ENCODE peak calls at places on chromosomes 7 and 10, in seven cellular contexts. G is prostate gland, W is A549, J is Peyer's patch, Q is uterus, U is IMR-90, H is heart left ventricle. M is an unnamed sample.

GRCh38 chr10:132781556-132781955 is 4.4 kb downstream of the NKX6-2 start:
- DNase-seq in Q (no peak), U (no peak), W (no peak), H (no peak), J (no peak), G (no peak), M (no peak)

GRCh38 chr10:34789993-34790506 is 25.0 kb downstream of the PARD3 start:
- DNase-seq in U (no peak), G (no peak), J (peak), H (no peak), W (peak), Q (no peak), M (no peak)

GRCh38 chr7:2399848-2400587 is 3.4 kb upstream of the CHST12 start:
- DNase-seq in G (peak), Q (peak), W (peak), U (peak), J (peak), H (peak), M (peak)

GRCh38 chr7:122884186-122884585 is 2.1 kb downstream of the CADPS2 start:
- DNase-seq in U (no peak), J (no peak), Q (no peak), G (peak), W (no peak), H (no peak), M (peak)

GRCh38 chr10:132492323-132493035 is 45.1 kb upstream of the INPP5A start:
- DNase-seq in G (no peak), J (no peak), W (no peak), Q (peak), U (no peak), H (no peak), M (no peak)

GRCh38 chr10:8054498-8055407 is at the start of gene GATA3:
- DNase-seq in J (peak), Q (no peak), G (peak), W (peak), H (peak), U (peak), M (peak)

GRCh38 chr7:134532155-134533089 is 5.1 kb downstream of the AKR1B10 start:
- DNase-seq in J (peak), G (no peak), Q (no peak), H (no peak), U (no peak), W (no peak), M (no peak)

GRCh38 chr7:32036557-32036956 is 33.6 kb downstream of the PDE1C start:
- DNase-seq in J (no peak), G (no peak), U (peak), H (no peak), Q (no peak), W (no peak), M (no peak)

GRCh38 chr7:48665361-48666135 is 258.8 kb upstream of the CDC14C start:
- DNase-seq in Q (no peak), G (no peak), J (no peak), W (no peak), H (no peak), U (no peak), M (no peak)

GRCh38 chr10:88122571-88122970 is 259.1 kb downstream of the PTEN start:
- DNase-seq in Q (no peak), W (no peak), U (no peak), H (no peak), G (no peak), J (no peak), M (no peak)

GRCh38 chr10:11757452-11757819 is 15.3 kb downstream of the ECHDC3 start:
- DNase-seq in Q (peak), U (peak), J (no peak), H (peak), W (no peak), G (peak), M (peak)

GRCh38 chr7:17339139-17339538 is 40.7 kb downstream of the AHR start:
- DNase-seq in G (no peak), U (no peak), Q (no peak), W (no peak), H (no peak), J (no peak), M (no peak)

GRCh38 chr10:75083972-75084833 is 27.3 kb upstream of the SAMD8 start:
- DNase-seq in J (no peak), Q (no peak), W (no peak), U (peak), H (no peak), G (no peak), M (no peak)

GRCh38 chr10:122707535-122707934 is 7.9 kb upstream of the C10orf120 start:
- DNase-seq in W (no peak), H (no peak), Q (no peak), J (no peak), G (no peak), U (no peak), M (no peak)

GRCh38 chr7:42432644-42433043 is 195.6 kb upstream of the GLI3 start:
- DNase-seq in U (no peak), J (no peak), Q (no peak), G (peak), H (no peak), W (no peak), M (no peak)

GRCh38 chr7:143240323-143241168 is 18.7 kb downstream of the TAS2R40 start:
- DNase-seq in J (peak), U (peak), H (peak), Q (peak), G (peak), W (peak), M (peak)

GRCh38 chr7:1355568-1356340 is 103.5 kb downstream of the MICALL2 start:
- DNase-seq in H (no peak), Q (no peak), U (no peak), J (peak), G (no peak), W (no peak), M (peak)

GRCh38 chr7:20796565-20796964 is 9.9 kb upstream of the SP8 start:
- DNase-seq in Q (no peak), J (no peak), H (no peak), W (no peak), G (no peak), U (no peak), M (no peak)

GRCh38 chr10:13707156-13707881 is 120.6 kb downstream of the PRPF18 start:
- DNase-seq in G (peak), H (peak), U (peak), Q (peak), W (peak), J (peak), M (peak)

GRCh38 chr7:1694551-1694950 is 24.5 kb downstream of the ELFN1 start:
- DNase-seq in H (peak), W (no peak), U (no peak), Q (peak), G (no peak), J (peak), M (no peak)

GRCh38 chr10:92848037-92848440 is 281 bp upstream of the EXOC6 start:
- DNase-seq in G (no peak), H (no peak), W (peak), J (no peak), U (no peak), Q (no peak), M (no peak)

GRCh38 chr7:44062903-44063295 is 2.5 kb downstream of the PGAM2 start:
- DNase-seq in W (no peak), J (no peak), U (no peak), G (no peak), Q (no peak), H (no peak), M (no peak)

GRCh38 chr10:132186488-132187413 is at the start of gene DPYSL4:
- DNase-seq in J (no peak), U (no peak), G (no peak), W (peak), H (no peak), Q (no peak), M (no peak)

GRCh38 chr10:59234814-59235429 is 58.5 kb downstream of the PHYHIPL start:
- DNase-seq in G (peak), W (no peak), U (peak), H (no peak), J (peak), Q (no peak), M (peak)

GRCh38 chr7:70325509-70326101 is 727.3 kb downstream of the AUTS2 start:
- DNase-seq in H (peak), G (no peak), W (no peak), U (peak), Q (no peak), J (no peak), M (no peak)

GRCh38 chr10:124600051-124600880 is 138.6 kb downstream of the LHPP start:
- DNase-seq in Q (no peak), H (peak), J (no peak), U (no peak), W (no peak), G (no peak), M (peak)

GRCh38 chr7:72038022-72038732 is 374.0 kb downstream of the CALN1 start:
- DNase-seq in U (no peak), J (no peak), Q (no peak), W (no peak), G (no peak), H (no peak), M (no peak)

GRCh38 chr7:123929107-123929506 is 4.1 kb downstream of the SPAM1 start:
- DNase-seq in J (peak), W (no peak), G (peak), Q (no peak), U (no peak), H (no peak), M (no peak)

GRCh38 chr10:102280397-102281015 is 35.2 kb downstream of the GBF1 start:
- DNase-seq in W (no peak), Q (no peak), U (peak), G (no peak), H (peak), J (no peak), M (no peak)

GRCh38 chr10:61000769-61001730 is 57.1 kb upstream of the RHOBTB1 start:
- DNase-seq in W (peak), G (peak), Q (no peak), J (no peak), U (peak), H (no peak), M (peak)

GRCh38 chr7:140551334-140552239 is 72.3 kb upstream of the MKRN1 start:
- DNase-seq in W (no peak), G (no peak), Q (peak), J (no peak), U (no peak), H (no peak), M (no peak)

GRCh38 chr7:36391436-36392198 is 2.0 kb downstream of the ANLN start:
- DNase-seq in J (no peak), W (no peak), G (no peak), H (no peak), U (peak), Q (no peak), M (no peak)

GRCh38 chr10:108685863-108686531 is 1237.3 kb downstream of the XPNPEP1 start:
- DNase-seq in U (no peak), H (no peak), Q (no peak), G (no peak), W (no peak), J (no peak), M (no peak)

GRCh38 chr7:25431956-25432355 is 203.7 kb upstream of the NPVF start:
- DNase-seq in Q (peak), H (no peak), J (no peak), U (no peak), G (no peak), W (no peak), M (peak)

GRCh38 chr7:25436413-25436812 is 208.1 kb upstream of the NPVF start:
- DNase-seq in H (no peak), Q (no peak), W (no peak), U (no peak), J (no peak), G (no peak), M (no peak)

GRCh38 chr7:25430200-25430953 is 202.1 kb upstream of the NPVF start:
- DNase-seq in G (no peak), U (no peak), W (no peak), J (no peak), Q (no peak), H (no peak), M (no peak)

GRCh38 chr7:25429731-25430130 is 201.4 kb upstream of the NPVF start:
- DNase-seq in J (no peak), G (no peak), Q (peak), W (no peak), H (no peak), U (no peak), M (peak)

GRCh38 chr7:25432807-25433206 is 204.5 kb upstream of the NPVF start:
- DNase-seq in W (no peak), H (no peak), J (no peak), Q (no peak), G (no peak), U (no peak), M (no peak)
- TF ChIP-seq CTCF in W (no peak), H (no peak), J (no peak), Q (no peak), G (no peak), U (no peak), M (no peak)

DNA sequence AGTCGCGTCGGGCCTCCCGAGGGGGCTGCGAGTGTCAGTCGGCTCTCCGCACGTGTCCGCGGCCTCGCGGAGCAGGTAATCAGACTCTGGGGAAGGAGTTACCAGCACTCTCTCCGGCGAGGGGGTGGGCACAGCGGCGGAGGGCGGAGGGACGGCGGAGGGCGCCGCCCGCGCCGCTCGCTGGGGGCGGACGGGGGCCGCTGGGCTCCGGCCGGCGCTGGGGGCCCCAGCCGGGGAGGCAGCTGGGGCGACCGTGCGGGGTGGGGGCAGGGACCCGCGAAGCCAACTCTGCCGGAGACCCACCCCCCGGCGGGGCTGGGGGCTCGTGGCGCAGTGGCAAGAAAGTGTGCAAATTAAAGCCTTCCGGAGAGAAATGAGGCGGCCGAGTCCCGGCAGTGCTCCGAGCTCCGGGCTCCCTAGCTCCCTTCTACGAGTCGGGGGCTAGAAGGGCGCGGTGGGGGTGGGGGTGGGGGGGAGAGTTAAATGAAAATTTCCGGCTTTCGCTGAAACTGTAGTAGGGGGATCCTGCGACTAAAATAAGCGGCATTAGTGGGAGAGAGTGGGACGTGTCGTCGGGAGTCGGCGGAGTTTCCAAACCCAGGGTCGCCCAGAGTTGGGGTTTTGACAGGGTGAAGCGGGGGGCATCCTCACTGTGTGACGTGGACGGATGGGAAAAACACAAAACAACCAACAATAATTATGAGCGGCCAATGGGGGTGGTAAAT is at the start of gene CDK6:
- DNase-seq in J (peak), Q (peak), G (peak), W (peak), U (peak), H (peak), M (peak)
- TF ChIP-seq POLR2A in J (no peak), Q (peak), G (no peak), W (no peak), U (peak), H (peak), M (no peak)

GRCh38 chr10:27865221-27865635 is 119.6 kb upstream of the MKX start:
- DNase-seq in J (no peak), H (no peak), U (peak), G (no peak), W (no peak), Q (no peak), M (no peak)
- H3K27ac ChIP-seq in J (no peak), H (no peak), U (no peak), G (no peak), W (no peak), Q (no peak), M (no peak)

GRCh38 chr7:45589915-45590678 is 15.9 kb downstream of the ADCY1 start:
- DNase-seq in G (no peak), J (no peak), W (no peak), U (no peak), H (no peak), Q (no peak), M (no peak)

GRCh38 chr7:45588466-45588865 is 14.3 kb downstream of the ADCY1 start:
- DNase-seq in H (no peak), U (no peak), W (no peak), G (no peak), J (no peak), Q (no peak), M (no peak)

GRCh38 chr7:45586748-45587520 is 12.8 kb downstream of the ADCY1 start:
- DNase-seq in H (no peak), W (no peak), Q (no peak), J (no peak), G (no peak), U (no peak), M (no peak)

GRCh38 chr7:45590679-45591057 is 16.5 kb downstream of the ADCY1 start:
- DNase-seq in W (no peak), H (no peak), U (no peak), Q (no peak), G (no peak), J (no peak), M (no peak)

DNA sequence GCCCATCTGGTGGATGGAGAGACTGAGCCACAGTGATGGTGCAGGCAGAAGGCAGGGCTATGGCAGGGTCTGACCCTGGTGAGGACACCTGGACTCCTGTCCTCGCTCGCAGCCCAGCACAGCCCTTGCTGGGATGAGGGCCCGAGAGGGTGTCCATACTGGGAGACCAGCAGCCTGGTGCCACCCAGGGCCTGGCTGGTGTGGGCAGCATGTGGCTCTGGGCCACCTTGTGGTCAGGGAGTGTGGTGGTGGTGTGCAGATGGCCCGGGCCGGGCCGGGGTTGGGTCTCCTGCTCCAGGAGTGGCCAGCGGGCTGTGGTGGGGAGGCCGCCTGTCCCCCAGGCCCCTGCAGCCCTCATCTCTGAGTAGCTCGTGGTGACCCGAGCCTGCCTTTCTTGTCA is 14.9 kb downstream of the ADCY1 start:
- DNase-seq in W (no peak), U (no peak), H (no peak), G (no peak), J (no peak), Q (no peak), M (no peak)
- TF ChIP-seq CTCF in W (no peak), U (no peak), H (no peak), G (no peak), J (no peak), Q (no peak), M (no peak)

DNA sequence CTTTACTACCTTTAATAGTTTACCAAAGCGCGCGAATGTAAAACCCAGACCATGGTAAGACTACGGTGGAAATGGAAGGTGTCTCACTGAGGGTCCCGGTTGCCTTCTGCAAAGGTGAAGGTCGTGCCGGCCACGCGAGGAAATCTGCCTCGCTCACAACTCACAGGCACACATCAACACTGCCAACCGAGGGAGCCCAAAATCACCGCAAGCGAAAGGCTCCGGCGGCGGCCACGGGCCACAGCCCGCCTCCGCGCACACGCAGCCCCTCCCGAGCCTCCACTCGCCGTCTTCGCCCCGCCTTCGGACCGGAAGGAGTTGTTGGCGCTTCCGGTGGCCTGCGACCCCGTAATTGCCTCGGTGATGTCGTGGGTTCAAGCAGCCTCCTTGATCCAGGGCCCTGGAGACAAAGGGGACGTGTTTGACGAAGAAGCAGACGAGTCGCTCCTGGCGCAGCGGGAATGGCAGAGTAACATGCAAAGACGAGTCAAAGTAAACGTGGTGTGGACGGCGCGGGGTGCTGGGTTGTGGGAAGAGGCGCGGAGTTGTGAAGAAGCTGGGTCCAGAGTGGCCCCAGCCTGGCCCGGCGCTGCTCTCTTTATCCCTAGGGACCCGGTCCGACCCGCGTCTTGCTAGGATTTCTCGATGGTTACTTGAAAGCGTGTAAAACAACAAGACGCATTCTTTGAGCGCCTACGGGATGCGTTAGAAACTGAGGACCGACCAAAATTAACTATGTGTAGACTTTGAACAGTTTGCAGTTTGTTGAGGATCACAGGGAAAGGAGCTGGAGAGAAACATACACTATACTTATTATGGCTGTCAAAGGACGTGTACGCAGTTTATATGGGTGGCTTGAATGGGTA is at the start of gene YAE1:
- DNase-seq in J (peak), U (peak), W (peak), H (peak), Q (peak), G (peak), M (peak)
- TF ChIP-seq POLR2A in J (peak), U (peak), W (peak), H (peak), Q (peak), G (peak), M (no peak)

GRCh38 chr7:80277434-80278427 is 143.1 kb downstream of the GNAI1 start:
- DNase-seq in U (peak), J (no peak), W (peak), H (no peak), Q (no peak), G (no peak), M (no peak)

GRCh38 chr7:80273327-80273726 is 138.7 kb downstream of the GNAI1 start:
- DNase-seq in H (no peak), W (no peak), Q (no peak), J (no peak), G (no peak), U (peak), M (no peak)

GRCh38 chr7:80279760-80280159 is 145.1 kb downstream of the GNAI1 start:
- DNase-seq in U (no peak), J (no peak), G (no peak), H (no peak), Q (peak), W (no peak), M (no peak)

GRCh38 chr7:80275192-80275605 is 140.6 kb downstream of the GNAI1 start:
- DNase-seq in G (no peak), W (no peak), J (no peak), H (no peak), U (no peak), Q (no peak), M (no peak)

DNA sequence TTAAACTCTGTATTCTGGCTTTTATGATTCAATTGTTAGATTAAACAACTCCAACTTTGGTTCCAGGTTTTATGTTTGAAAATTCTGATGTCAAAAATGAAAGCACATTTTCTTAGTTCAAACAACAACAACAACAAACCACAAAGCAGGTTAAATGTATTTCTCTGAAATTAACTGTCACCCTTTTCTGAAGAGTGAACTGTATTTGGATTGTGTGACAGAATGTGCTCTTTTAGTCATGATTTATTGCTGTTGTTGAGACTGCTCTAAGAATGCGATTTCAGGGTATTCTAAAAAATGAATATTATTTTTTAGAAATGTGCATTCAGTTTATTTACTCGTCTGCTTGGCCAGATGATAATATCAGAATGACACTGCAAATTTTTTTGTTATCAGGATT is 144.1 kb downstream of the GNAI1 start:
- DNase-seq in H (no peak), U (no peak), Q (no peak), J (no peak), W (no peak), G (no peak), M (no peak)
- H3K27ac ChIP-seq in H (peak), U (no peak), Q (peak), J (no peak), W (peak), G (no peak), M (no peak)